ENCODE peak calls at places on chromosomes 11 and 22, in ten cellular contexts. One of them, this sample, is unnamed.
A peak's percentile ranks its signal among the peaks of the same experiment; 100 is the strongest.

GRCh38 chr11:3160252-3161031 is 4.7 kb downstream of the OSBPL5 start:
- DNase-seq in CD8-positive, alpha-beta T cell: no peak
- DNase-seq in M059J: peak; percentile 64
- DNase-seq in HTR-8/SVneo: peak; percentile 86
- DNase-seq in Right ventricle myocardium superior: peak; percentile 94
- DNase-seq in NCI-H1436: peak; percentile 11
- DNase-seq in ELR: peak; percentile 93
- DNase-seq in HuH-7.5: no peak
- DNase-seq in HEK293T: peak; percentile 83
- DNase-seq in COR-L47: peak; percentile 44
- DNase-seq in this sample: peak; percentile 90

GRCh38 chr11:19552100-19552499 is 160.5 kb upstream of the NAV2 start:
- DNase-seq in ELR: no peak
- DNase-seq in COR-L47: no peak
- DNase-seq in Right ventricle myocardium superior: no peak
- DNase-seq in M059J: no peak
- DNase-seq in HTR-8/SVneo: no peak
- DNase-seq in NCI-H1436: no peak
- DNase-seq in CD8-positive, alpha-beta T cell: no peak
- DNase-seq in HEK293T: no peak
- DNase-seq in HuH-7.5: no peak
- DNase-seq in this sample: no peak

GRCh38 chr11:115961168-115962003 is 457.2 kb upstream of the CADM1 start:
- DNase-seq in HTR-8/SVneo: no peak
- DNase-seq in CD8-positive, alpha-beta T cell: no peak
- DNase-seq in COR-L47: peak; percentile 81
- DNase-seq in ELR: no peak
- DNase-seq in HEK293T: no peak
- DNase-seq in HuH-7.5: no peak
- DNase-seq in NCI-H1436: peak; percentile 53
- DNase-seq in M059J: peak; percentile 44
- DNase-seq in Right ventricle myocardium superior: no peak
- DNase-seq in this sample: no peak

GRCh38 chr11:2922635-2923034 is 6.6 kb downstream of the PHLDA2 start:
- DNase-seq in Right ventricle myocardium superior: no peak
- DNase-seq in HTR-8/SVneo: no peak
- DNase-seq in M059J: no peak
- DNase-seq in ELR: no peak
- DNase-seq in NCI-H1436: no peak
- DNase-seq in CD8-positive, alpha-beta T cell: no peak
- DNase-seq in COR-L47: no peak
- DNase-seq in HuH-7.5: no peak
- DNase-seq in HEK293T: no peak
- DNase-seq in this sample: no peak

GRCh38 chr11:114399490-114399889 is 821 bp downstream of the C11orf71 start:
- DNase-seq in HuH-7.5: no peak
- DNase-seq in HTR-8/SVneo: no peak
- DNase-seq in HEK293T: no peak
- DNase-seq in COR-L47: no peak
- DNase-seq in ELR: peak; percentile 38
- DNase-seq in M059J: no peak
- DNase-seq in Right ventricle myocardium superior: no peak
- DNase-seq in NCI-H1436: no peak
- DNase-seq in CD8-positive, alpha-beta T cell: no peak
- DNase-seq in this sample: no peak

GRCh38 chr11:119832132-119832531 is 103.1 kb upstream of the NECTIN1 start:
- DNase-seq in ELR: no peak
- DNase-seq in COR-L47: no peak
- DNase-seq in HTR-8/SVneo: no peak
- DNase-seq in NCI-H1436: no peak
- DNase-seq in HEK293T: no peak
- DNase-seq in Right ventricle myocardium superior: no peak
- DNase-seq in HuH-7.5: no peak
- DNase-seq in CD8-positive, alpha-beta T cell: no peak
- DNase-seq in M059J: no peak
- DNase-seq in this sample: no peak

GRCh38 chr11:76185931-76186401 is 20.3 kb downstream of the WNT11 start:
- DNase-seq in NCI-H1436: no peak
- DNase-seq in COR-L47: no peak
- DNase-seq in HuH-7.5: no peak
- DNase-seq in HTR-8/SVneo: no peak
- DNase-seq in ELR: no peak
- DNase-seq in HEK293T: no peak
- DNase-seq in M059J: no peak
- DNase-seq in Right ventricle myocardium superior: peak; percentile 76
- DNase-seq in CD8-positive, alpha-beta T cell: no peak
- DNase-seq in this sample: peak; percentile 65

GRCh38 chr11:34632105-34632780 is 11.3 kb downstream of the EHF start:
- DNase-seq in M059J: peak; percentile 51
- DNase-seq in Right ventricle myocardium superior: no peak
- DNase-seq in NCI-H1436: peak; percentile 12
- DNase-seq in HTR-8/SVneo: no peak
- DNase-seq in HEK293T: no peak
- DNase-seq in COR-L47: peak; percentile 94
- DNase-seq in ELR: no peak
- DNase-seq in CD8-positive, alpha-beta T cell: no peak
- DNase-seq in HuH-7.5: no peak
- DNase-seq in this sample: peak; percentile 13

GRCh38 chr22:49577168-49578060 is 250.3 kb downstream of the BRD1 start:
- DNase-seq in HEK293T: no peak
- DNase-seq in HTR-8/SVneo: no peak
- DNase-seq in M059J: no peak
- DNase-seq in NCI-H1436: no peak
- DNase-seq in ELR: no peak
- DNase-seq in CD8-positive, alpha-beta T cell: no peak
- DNase-seq in COR-L47: no peak
- DNase-seq in Right ventricle myocardium superior: peak; percentile 20
- DNase-seq in HuH-7.5: no peak
- DNase-seq in this sample: no peak

GRCh38 chr22:41969110-41969646 is at the start of gene SEPTIN3:
- DNase-seq in HTR-8/SVneo: no peak
- DNase-seq in ELR: no peak
- DNase-seq in HuH-7.5: no peak
- DNase-seq in NCI-H1436: no peak
- DNase-seq in M059J: no peak
- DNase-seq in CD8-positive, alpha-beta T cell: no peak
- DNase-seq in HEK293T: no peak
- DNase-seq in COR-L47: no peak
- DNase-seq in Right ventricle myocardium superior: no peak
- DNase-seq in this sample: no peak

GRCh38 chr11:76823481-76824028 is 37.2 kb upstream of the ACER3 start:
- DNase-seq in M059J: peak; percentile 98
- DNase-seq in COR-L47: no peak
- DNase-seq in Right ventricle myocardium superior: no peak
- DNase-seq in CD8-positive, alpha-beta T cell: no peak
- DNase-seq in HuH-7.5: no peak
- DNase-seq in NCI-H1436: no peak
- DNase-seq in HTR-8/SVneo: peak; percentile 79
- DNase-seq in ELR: peak; percentile 98
- DNase-seq in HEK293T: peak; percentile 28
- DNase-seq in this sample: peak; percentile 71

GRCh38 chr11:125623064-125623463 is 1.9 kb upstream of the CHEK1 start:
- DNase-seq in HuH-7.5: no peak
- DNase-seq in Right ventricle myocardium superior: no peak
- DNase-seq in CD8-positive, alpha-beta T cell: no peak
- DNase-seq in HTR-8/SVneo: no peak
- DNase-seq in ELR: no peak
- DNase-seq in M059J: no peak
- DNase-seq in NCI-H1436: no peak
- DNase-seq in COR-L47: no peak
- DNase-seq in HEK293T: no peak
- DNase-seq in this sample: no peak

GRCh38 chr11:123221074-123221473 is 26.0 kb upstream of the CLMP start:
- DNase-seq in M059J: no peak
- DNase-seq in ELR: no peak
- DNase-seq in HEK293T: no peak
- DNase-seq in HuH-7.5: no peak
- DNase-seq in COR-L47: no peak
- DNase-seq in CD8-positive, alpha-beta T cell: no peak
- DNase-seq in HTR-8/SVneo: no peak
- DNase-seq in Right ventricle myocardium superior: no peak
- DNase-seq in NCI-H1436: no peak
- DNase-seq in this sample: no peak

GRCh38 chr11:71914127-71914526 is 14.3 kb downstream of the XNDC1N start:
- DNase-seq in COR-L47: no peak
- DNase-seq in Right ventricle myocardium superior: no peak
- DNase-seq in ELR: no peak
- DNase-seq in HEK293T: no peak
- DNase-seq in M059J: no peak
- DNase-seq in HTR-8/SVneo: no peak
- DNase-seq in CD8-positive, alpha-beta T cell: no peak
- DNase-seq in NCI-H1436: no peak
- DNase-seq in HuH-7.5: no peak
- DNase-seq in this sample: no peak

GRCh38 chr11:118746988-118747585 is 43.9 kb downstream of the DDX6 start:
- DNase-seq in CD8-positive, alpha-beta T cell: no peak
- DNase-seq in HEK293T: no peak
- DNase-seq in COR-L47: no peak
- DNase-seq in Right ventricle myocardium superior: no peak
- DNase-seq in ELR: no peak
- DNase-seq in HuH-7.5: no peak
- DNase-seq in M059J: no peak
- DNase-seq in NCI-H1436: no peak
- DNase-seq in HTR-8/SVneo: no peak
- DNase-seq in this sample: no peak

GRCh38 chr22:40285508-40285907 is 60.8 kb upstream of the ADSL start:
- DNase-seq in HuH-7.5: no peak
- DNase-seq in COR-L47: no peak
- DNase-seq in HTR-8/SVneo: no peak
- DNase-seq in ELR: no peak
- DNase-seq in Right ventricle myocardium superior: no peak
- DNase-seq in CD8-positive, alpha-beta T cell: no peak
- DNase-seq in M059J: no peak
- DNase-seq in NCI-H1436: no peak
- DNase-seq in HEK293T: no peak
- DNase-seq in this sample: no peak

GRCh38 chr11:117535870-117536411 is 208.3 kb downstream of the CEP164 start:
- DNase-seq in CD8-positive, alpha-beta T cell: no peak
- DNase-seq in Right ventricle myocardium superior: no peak
- DNase-seq in COR-L47: peak; percentile 78
- DNase-seq in HEK293T: no peak
- DNase-seq in NCI-H1436: peak; percentile 30
- DNase-seq in HTR-8/SVneo: no peak
- DNase-seq in ELR: no peak
- DNase-seq in M059J: no peak
- DNase-seq in HuH-7.5: no peak
- DNase-seq in this sample: no peak

GRCh38 chr11:28461846-28462245 is 353.7 kb downstream of the METTL15 start:
- DNase-seq in M059J: peak; percentile 13
- DNase-seq in COR-L47: no peak
- DNase-seq in HuH-7.5: no peak
- DNase-seq in NCI-H1436: no peak
- DNase-seq in HTR-8/SVneo: no peak
- DNase-seq in CD8-positive, alpha-beta T cell: no peak
- DNase-seq in ELR: peak; percentile 60
- DNase-seq in HEK293T: no peak
- DNase-seq in Right ventricle myocardium superior: no peak
- DNase-seq in this sample: no peak

GRCh38 chr11:58596621-58597020 is 17.8 kb downstream of the ZFP91 start:
- DNase-seq in COR-L47: no peak
- DNase-seq in CD8-positive, alpha-beta T cell: no peak
- DNase-seq in HTR-8/SVneo: no peak
- DNase-seq in Right ventricle myocardium superior: no peak
- DNase-seq in HuH-7.5: no peak
- DNase-seq in ELR: no peak
- DNase-seq in HEK293T: no peak
- DNase-seq in NCI-H1436: no peak
- DNase-seq in M059J: no peak
- DNase-seq in this sample: no peak

GRCh38 chr11:120169981-120170698 is 32.2 kb upstream of the TRIM29 start:
- DNase-seq in Right ventricle myocardium superior: no peak
- DNase-seq in HuH-7.5: no peak
- DNase-seq in HTR-8/SVneo: no peak
- DNase-seq in HEK293T: no peak
- DNase-seq in CD8-positive, alpha-beta T cell: no peak
- DNase-seq in M059J: no peak
- DNase-seq in NCI-H1436: no peak
- DNase-seq in COR-L47: no peak
- DNase-seq in ELR: no peak
- DNase-seq in this sample: no peak

GRCh38 chr11:78635814-78636506 is 61.3 kb upstream of the NARS2 start:
- DNase-seq in M059J: no peak
- DNase-seq in CD8-positive, alpha-beta T cell: no peak
- DNase-seq in ELR: no peak
- DNase-seq in COR-L47: no peak
- DNase-seq in NCI-H1436: no peak
- DNase-seq in HEK293T: no peak
- DNase-seq in HuH-7.5: no peak
- DNase-seq in Right ventricle myocardium superior: no peak
- DNase-seq in HTR-8/SVneo: no peak
- DNase-seq in this sample: no peak

GRCh38 chr22:36009085-36009484 is 19.5 kb downstream of the RBFOX2 start:
- DNase-seq in HuH-7.5: no peak
- DNase-seq in M059J: peak; percentile 27
- DNase-seq in HTR-8/SVneo: no peak
- DNase-seq in HEK293T: no peak
- DNase-seq in CD8-positive, alpha-beta T cell: no peak
- DNase-seq in Right ventricle myocardium superior: no peak
- DNase-seq in ELR: peak; percentile 62
- DNase-seq in COR-L47: no peak
- DNase-seq in NCI-H1436: no peak
- DNase-seq in this sample: no peak

GRCh38 chr22:49754674-49755590 is 72.7 kb downstream of the BRD1 start:
- DNase-seq in ELR: no peak
- DNase-seq in HEK293T: no peak
- DNase-seq in CD8-positive, alpha-beta T cell: no peak
- DNase-seq in M059J: no peak
- DNase-seq in NCI-H1436: no peak
- DNase-seq in HuH-7.5: no peak
- DNase-seq in HTR-8/SVneo: no peak
- DNase-seq in Right ventricle myocardium superior: no peak
- DNase-seq in COR-L47: no peak
- DNase-seq in this sample: no peak

GRCh38 chr11:19598456-19598855 is 114.2 kb upstream of the NAV2 start:
- DNase-seq in COR-L47: no peak
- DNase-seq in M059J: peak; percentile 69
- DNase-seq in NCI-H1436: no peak
- DNase-seq in CD8-positive, alpha-beta T cell: no peak
- DNase-seq in ELR: peak; percentile 44
- DNase-seq in Right ventricle myocardium superior: no peak
- DNase-seq in HuH-7.5: no peak
- DNase-seq in HTR-8/SVneo: no peak
- DNase-seq in HEK293T: no peak
- DNase-seq in this sample: no peak

GRCh38 chr11:126630488-126630887 is 275.0 kb downstream of the ST3GAL4 start:
- DNase-seq in COR-L47: no peak
- DNase-seq in ELR: no peak
- DNase-seq in HTR-8/SVneo: no peak
- DNase-seq in HuH-7.5: no peak
- DNase-seq in M059J: no peak
- DNase-seq in Right ventricle myocardium superior: no peak
- DNase-seq in NCI-H1436: no peak
- DNase-seq in CD8-positive, alpha-beta T cell: no peak
- DNase-seq in HEK293T: no peak
- DNase-seq in this sample: no peak

GRCh38 chr11:13016415-13016814 is 7.3 kb downstream of the RASSF10 start:
- DNase-seq in HTR-8/SVneo: no peak
- DNase-seq in HuH-7.5: no peak
- DNase-seq in Right ventricle myocardium superior: no peak
- DNase-seq in NCI-H1436: peak; percentile 39
- DNase-seq in ELR: peak; percentile 36
- DNase-seq in HEK293T: no peak
- DNase-seq in CD8-positive, alpha-beta T cell: no peak
- DNase-seq in M059J: peak; percentile 46
- DNase-seq in COR-L47: no peak
- DNase-seq in this sample: peak; percentile 31

GRCh38 chr11:40885257-40885947 is 574.0 kb downstream of the LRRC4C start:
- DNase-seq in Right ventricle myocardium superior: no peak
- DNase-seq in HTR-8/SVneo: no peak
- DNase-seq in M059J: no peak
- DNase-seq in HuH-7.5: no peak
- DNase-seq in NCI-H1436: peak; percentile 0
- DNase-seq in HEK293T: no peak
- DNase-seq in COR-L47: no peak
- DNase-seq in ELR: peak; percentile 13
- DNase-seq in CD8-positive, alpha-beta T cell: no peak
- DNase-seq in this sample: peak; percentile 28

GRCh38 chr11:5204787-5205186 is 4.3 kb upstream of the OR51V1 start:
- DNase-seq in COR-L47: peak; percentile 1
- DNase-seq in ELR: peak; percentile 89
- DNase-seq in M059J: peak; percentile 80
- DNase-seq in HEK293T: peak; percentile 15
- DNase-seq in HTR-8/SVneo: peak; percentile 48
- DNase-seq in CD8-positive, alpha-beta T cell: no peak
- DNase-seq in HuH-7.5: peak; percentile 10
- DNase-seq in Right ventricle myocardium superior: no peak
- DNase-seq in NCI-H1436: no peak
- DNase-seq in this sample: peak; percentile 3